ENCODE peak calls at places on chromosomes 4 and X, in nine cellular contexts. Z is DMS53, L is mucosa of descending colon, M is SW480, W is AG08396, N is putamen, A is choroid plexus epithelial cell, E is Caco-2, F is left ventricle myocardium superior. V is an unnamed sample.

GRCh38 chr4:75950416-75950815 is 9.6 kb upstream of the NAAA start:
- DNase-seq in Z (no peak), L (no peak), M (no peak), W (no peak), N (no peak), A (peak), E (no peak), F (no peak), V (no peak)

GRCh38 chr4:188620608-188621007 is 481.4 kb downstream of the TRIML1 start:
- DNase-seq in Z (no peak), L (no peak), M (no peak), W (no peak), N (no peak), A (no peak), E (no peak), F (no peak), V (no peak)

GRCh38 chr4:190019023-190019858 is 7.8 kb downstream of the FRG2 start:
- DNase-seq in Z (no peak), L (no peak), M (no peak), W (peak), N (no peak), A (no peak), E (no peak), F (peak), V (no peak)

GRCh38 chr4:2685541-2685940 is 70.6 kb downstream of the TNIP2 start:
- DNase-seq in Z (no peak), L (no peak), M (no peak), W (no peak), N (no peak), A (no peak), E (no peak), F (no peak), V (no peak)

GRCh38 chr4:52369649-52370048 is 289.5 kb downstream of the USP46 start:
- DNase-seq in Z (no peak), L (no peak), M (peak), W (no peak), N (no peak), A (no peak), E (peak), F (no peak), V (no peak)

GRCh38 chr4:11111370-11111769 is 317.3 kb downstream of the HS3ST1 start:
- DNase-seq in Z (no peak), L (no peak), M (no peak), W (no peak), N (no peak), A (no peak), E (no peak), F (no peak), V (no peak)

GRCh38 chrX:134603806-134604700 is 54.2 kb downstream of the PLAC1 start:
- DNase-seq in Z (peak), L (no peak), M (peak), W (peak), N (no peak), A (peak), E (no peak), F (no peak), V (no peak)

GRCh38 chrX:53831662-53832635 is 145.4 kb upstream of the HUWE1 start:
- DNase-seq in Z (peak), L (no peak), M (peak), W (peak), N (no peak), A (peak), E (peak), F (no peak), V (no peak)

GRCh38 chr4:130608121-130608520 is 1512.2 kb downstream of the C4orf33 start:
- DNase-seq in Z (peak), L (no peak), M (no peak), W (no peak), N (no peak), A (no peak), E (no peak), F (no peak), V (no peak)

GRCh38 chrX:153770606-153771175 is 6.6 kb downstream of the PLXNB3 start:
- DNase-seq in Z (no peak), L (no peak), M (no peak), W (peak), N (no peak), A (no peak), E (no peak), F (no peak), V (no peak)

GRCh38 chr4:92099851-92100250 is 203.9 kb upstream of the GRID2 start:
- DNase-seq in Z (no peak), L (no peak), M (no peak), W (no peak), N (no peak), A (no peak), E (no peak), F (no peak), V (no peak)

GRCh38 chr4:182530451-182530850 is 287.2 kb downstream of the TENM3 start:
- DNase-seq in Z (no peak), L (no peak), M (no peak), W (no peak), N (no peak), A (no peak), E (no peak), F (no peak), V (no peak)

GRCh38 chrX:38881727-38882126 is 80.5 kb downstream of the MID1IP1 start:
- DNase-seq in Z (no peak), L (no peak), M (no peak), W (no peak), N (no peak), A (no peak), E (no peak), F (no peak), V (no peak)

GRCh38 chr4:2763511-2763967 is 7.4 kb upstream of the TNIP2 start:
- DNase-seq in Z (no peak), L (no peak), M (no peak), W (peak), N (no peak), A (no peak), E (no peak), F (peak), V (no peak)

GRCh38 chr4:155491336-155492131 is 114.8 kb upstream of the MAP9 start:
- DNase-seq in Z (no peak), L (no peak), M (no peak), W (no peak), N (no peak), A (peak), E (no peak), F (no peak), V (no peak)

GRCh38 chr4:184857446-184858121 is 31.8 kb upstream of the ACSL1 start:
- DNase-seq in Z (no peak), L (no peak), M (no peak), W (no peak), N (no peak), A (no peak), E (no peak), F (no peak), V (no peak)

GRCh38 chr4:2797545-2798305 is 4.8 kb downstream of the SH3BP2 start:
- DNase-seq in Z (no peak), L (peak), M (no peak), W (no peak), N (no peak), A (no peak), E (no peak), F (peak), V (peak)

GRCh38 chr4:1048781-1049590 is 37.6 kb downstream of the FGFRL1 start:
- DNase-seq in Z (no peak), L (peak), M (no peak), W (no peak), N (no peak), A (no peak), E (no peak), F (no peak), V (peak)

GRCh38 chr4:147793973-147794690 is 62.2 kb downstream of the ARHGAP10 start:
- DNase-seq in Z (no peak), L (no peak), M (no peak), W (no peak), N (no peak), A (peak), E (no peak), F (no peak), V (no peak)

GRCh38 chrX:95367286-95367685 is 1317.4 kb upstream of the DIAPH2 start:
- DNase-seq in Z (no peak), L (no peak), M (no peak), W (no peak), N (no peak), A (no peak), E (no peak), F (no peak), V (no peak)

GRCh38 chr4:94995684-94996394 is 238.1 kb downstream of the BMPR1B start:
- DNase-seq in Z (no peak), L (no peak), M (no peak), W (peak), N (peak), A (peak), E (no peak), F (no peak), V (no peak)

GRCh38 chr4:143488684-143489083 is 24.8 kb upstream of the SMARCA5 start:
- DNase-seq in Z (no peak), L (no peak), M (no peak), W (no peak), N (no peak), A (no peak), E (no peak), F (no peak), V (no peak)

GRCh38 chrX:129659137-129659536 is 4.4 kb upstream of the APLN start:
- DNase-seq in Z (no peak), L (no peak), M (no peak), W (no peak), N (no peak), A (no peak), E (no peak), F (no peak), V (no peak)

GRCh38 chr4:8320386-8320750 is 50.8 kb downstream of the HTRA3 start:
- DNase-seq in Z (peak), L (no peak), M (no peak), W (no peak), N (no peak), A (peak), E (no peak), F (no peak), V (no peak)

GRCh38 chr4:6294705-6295421 is 25.2 kb downstream of the WFS1 start:
- DNase-seq in Z (no peak), L (no peak), M (no peak), W (no peak), N (no peak), A (no peak), E (no peak), F (no peak), V (no peak)

GRCh38 chr4:2934077-2934812 is 29.0 kb downstream of the NOP14 start:
- DNase-seq in Z (peak), L (peak), M (peak), W (peak), N (no peak), A (peak), E (peak), F (peak), V (peak)

GRCh38 chr4:188329526-188329925 is 190.3 kb downstream of the TRIML1 start:
- DNase-seq in Z (no peak), L (no peak), M (no peak), W (no peak), N (no peak), A (no peak), E (peak), F (no peak), V (no peak)

GRCh38 chrX:13387656-13388421 is 68.0 kb upstream of the ATXN3L start:
- DNase-seq in Z (peak), L (no peak), M (no peak), W (no peak), N (no peak), A (peak), E (no peak), F (no peak), V (no peak)

GRCh38 chr4:1852904-1853623 is 2.9 kb downstream of the LETM1 start:
- DNase-seq in Z (no peak), L (peak), M (no peak), W (no peak), N (no peak), A (no peak), E (no peak), F (no peak), V (no peak)

GRCh38 chr4:68368566-68369473 is 18.9 kb upstream of the YTHDC1 start:
- DNase-seq in Z (no peak), L (no peak), M (no peak), W (peak), N (no peak), A (peak), E (peak), F (no peak), V (no peak)

GRCh38 chr4:10225096-10225495 is 108.5 kb upstream of the WDR1 start:
- DNase-seq in Z (no peak), L (no peak), M (no peak), W (no peak), N (no peak), A (no peak), E (no peak), F (no peak), V (no peak)

GRCh38 chr4:65311120-65311519 is 359.2 kb downstream of the EPHA5 start:
- DNase-seq in Z (no peak), L (no peak), M (no peak), W (no peak), N (no peak), A (no peak), E (no peak), F (no peak), V (no peak)

GRCh38 chr4:100087743-100088142 is 102.5 kb downstream of the DDIT4L start:
- DNase-seq in Z (no peak), L (no peak), M (no peak), W (no peak), N (no peak), A (no peak), E (no peak), F (no peak), V (no peak)

GRCh38 chr4:85092943-85093342 is 126.5 kb upstream of the WDFY3 start:
- DNase-seq in Z (peak), L (no peak), M (no peak), W (no peak), N (no peak), A (no peak), E (no peak), F (no peak), V (no peak)

GRCh38 chrX:153925739-153926593 is at the start of gene ARHGAP4:
- DNase-seq in Z (peak), L (peak), M (peak), W (no peak), N (no peak), A (no peak), E (no peak), F (peak), V (no peak)